ENCODE peak calls at places on chromosomes 3 and 15, in four cellular contexts. P, S, L and F are unnamed samples.

GRCh38 chr15:35115155-35115725 is 30.1 kb upstream of the NANOGP8 start:
- DNase-seq in L (no peak), P (no peak), S (no peak), F (no peak)

GRCh38 chr3:120435621-120436020 is 15.2 kb downstream of the FSTL1 start:
- DNase-seq in L (peak; percentile 50), P (no peak), S (no peak), F (no peak)

GRCh38 chr3:23576379-23576959 is 229.3 kb upstream of the UBE2E1 start:
- DNase-seq in L (no peak), P (no peak), S (no peak), F (no peak)

GRCh38 chr3:58965870-58966269 is 84.0 kb downstream of the CFAP20DC start:
- DNase-seq in P (no peak), L (no peak), S (no peak), F (no peak)

GRCh38 chr15:66288093-66288492 is 5.3 kb upstream of the DIS3L start:
- DNase-seq in L (no peak), S (no peak), P (no peak), F (no peak)

GRCh38 chr3:160401301-160402095 is 2.0 kb downstream of the SMC4 start:
- DNase-seq in P (no peak), L (no peak), S (no peak), F (peak; percentile 29)

GRCh38 chr3:31466016-31466415 is 66.7 kb upstream of the STT3B start:
- DNase-seq in S (no peak), L (no peak), P (no peak), F (no peak)

GRCh38 chr3:51819709-51820406 is 40.8 kb upstream of the IQCF6 start:
- DNase-seq in P (no peak), L (peak; percentile 15), S (no peak), F (no peak)

GRCh38 chr3:177451277-177451880 is 254.1 kb upstream of the TBL1XR1 start:
- DNase-seq in P (no peak), L (no peak), S (no peak), F (no peak)

GRCh38 chr3:28328188-28329151 is 20.1 kb upstream of the ZCWPW2 start:
- DNase-seq in L (no peak), S (no peak), P (no peak), F (no peak)

GRCh38 chr3:21621396-21621695 is 129.7 kb downstream of the ZNF385D start:
- DNase-seq in L (no peak), P (no peak), S (no peak), F (no peak)

GRCh38 chr15:77002954-77003912 is 8.3 kb downstream of the PSTPIP1 start:
- DNase-seq in P (peak; percentile 80), L (no peak), S (no peak), F (peak; percentile 53)

GRCh38 chr3:16272588-16272987 is 7.6 kb downstream of the OXNAD1 start:
- DNase-seq in S (no peak), P (no peak), L (no peak), F (no peak)

GRCh38 chr15:66294157-66294931 is 976 bp downstream of the DIS3L start:
- DNase-seq in L (no peak), P (no peak), S (no peak), F (no peak)

GRCh38 chr15:90561344-90562244 is 31.9 kb downstream of the CRTC3 start:
- DNase-seq in P (no peak), S (no peak), L (no peak), F (no peak)

GRCh38 chr15:73951044-73951561 is 24.8 kb downstream of the LOXL1 start:
- DNase-seq in L (no peak), P (peak; percentile 98), S (peak; percentile 63), F (peak; percentile 86)

GRCh38 chr3:122387709-122388108 is 3.7 kb downstream of the FAM162A start:
- DNase-seq in S (no peak), P (no peak), L (no peak), F (no peak)

GRCh38 chr15:99105516-99106341 is 849 bp downstream of the SYNM start:
- DNase-seq in P (peak; percentile 79), L (no peak), S (no peak), F (peak; percentile 33)

GRCh38 chr15:33124275-33124674 is 70.2 kb downstream of the FMN1 start:
- DNase-seq in S (no peak), L (no peak), P (no peak), F (no peak)

GRCh38 chr3:196287405-196288140 is at the start of gene PCYT1A:
- DNase-seq in L (peak; percentile 92), P (peak; percentile 95), S (peak; percentile 85), F (peak; percentile 91)

GRCh38 chr3:154144825-154145465 is 23.8 kb downstream of the ARHGEF26 start:
- DNase-seq in S (no peak), P (no peak), L (no peak), F (no peak)

GRCh38 chr15:97126556-97127233 is 796.2 kb downstream of the NR2F2 start:
- DNase-seq in P (no peak), S (no peak), L (no peak), F (no peak)

GRCh38 chr3:111072016-111072891 is 638 bp downstream of the NECTIN3 start:
- DNase-seq in S (no peak), P (peak; percentile 69), L (no peak), F (peak; percentile 48)

GRCh38 chr3:184042617-184043016 is 10.2 kb upstream of the HTR3C start:
- DNase-seq in L (no peak), S (no peak), P (no peak), F (no peak)

GRCh38 chr15:59266015-59266414 is 59.4 kb downstream of the LDHAL6B start:
- DNase-seq in P (no peak), S (no peak), L (no peak), F (no peak)

GRCh38 chr3:190811775-190812480 is 50.6 kb downstream of the GMNC start:
- DNase-seq in S (no peak), P (no peak), L (peak; percentile 67), F (no peak)

GRCh38 chr3:29721789-29722188 is 440.9 kb downstream of the RBMS3 start:
- DNase-seq in L (no peak), P (no peak), S (no peak), F (no peak)

GRCh38 chr3:149414557-149415231 is 37.2 kb upstream of the TM4SF1 start:
- DNase-seq in P (no peak), S (no peak), L (no peak), F (no peak)

GRCh38 chr3:3027976-3028567 is 82.1 kb downstream of the IL5RA start:
- DNase-seq in L (no peak), P (no peak), S (no peak), F (no peak)

GRCh38 chr3:189169728-189170127 is 2.0 kb upstream of the TPRG1 start:
- DNase-seq in P (no peak), S (no peak), L (no peak), F (no peak)

GRCh38 chr3:166243511-166243910 is 406.3 kb upstream of the BCHE start:
- DNase-seq in P (no peak), L (no peak), S (no peak), F (no peak)

GRCh38 chr15:68228143-68228970 is 1.2 kb downstream of the CLN6 start:
- DNase-seq in S (no peak), L (no peak), P (no peak), F (peak; percentile 19)

GRCh38 chr15:31471731-31472430 is 145.2 kb downstream of the KLF13 start:
- DNase-seq in S (no peak), P (no peak), L (no peak), F (no peak)

GRCh38 chr3:178083906-178084823 is 452.1 kb upstream of the KCNMB2 start:
- DNase-seq in L (peak; percentile 8), P (no peak), S (no peak), F (no peak)

GRCh38 chr15:77412972-77413371 is 6.9 kb downstream of the PEAK1 start:
- DNase-seq in S (no peak), P (no peak), L (no peak), F (no peak)

GRCh38 chr15:89118481-89118989 is 30.3 kb downstream of the ABHD2 start:
- DNase-seq in P (no peak), L (no peak), S (no peak), F (no peak)

GRCh38 chr15:99961011-99961441 is 227.8 kb upstream of the LYSMD4 start:
- DNase-seq in S (peak; percentile 40), L (peak; percentile 51), P (peak; percentile 39), F (no peak)

GRCh38 chr3:66394261-66395249 is 106.3 kb downstream of the LRIG1 start:
- DNase-seq in P (peak; percentile 58), L (no peak), S (no peak), F (no peak)

GRCh38 chr15:44068346-44068745 is 126.7 kb downstream of the FRMD5 start:
- DNase-seq in L (no peak), S (no peak), P (no peak), F (no peak)
- TF ChIP-seq POLR2AphosphoS5 in L (no peak), S (no peak), P (no peak), F (no peak)

GRCh38 chr3:48639944-48640606 is 4.8 kb upstream of the SLC26A6 start:
- DNase-seq in P (no peak), S (no peak), L (no peak), F (no peak)

GRCh38 chr3:48642605-48643004 is 7.3 kb upstream of the SLC26A6 start:
- DNase-seq in P (no peak), L (no peak), S (no peak), F (no peak)

GRCh38 chr3:48644898-48645760 is 9.9 kb upstream of the SLC26A6 start:
- DNase-seq in L (no peak), P (no peak), S (no peak), F (no peak)

GRCh38 chr3:48637305-48637704 is 2.0 kb upstream of the SLC26A6 start:
- DNase-seq in L (no peak), P (no peak), S (no peak), F (no peak)

GRCh38 chr3:48641396-48641795 is 6.1 kb upstream of the SLC26A6 start:
- DNase-seq in P (no peak), S (no peak), L (no peak), F (no peak)
- TF ChIP-seq POLR2AphosphoS5 in P (no peak), S (no peak), L (no peak), F (no peak)

GRCh38 chr3:194255252-194256039 is 95.7 kb downstream of the CPN2 start:
- DNase-seq in L (no peak), S (peak; percentile 53), P (peak; percentile 83), F (peak; percentile 48)
- TF ChIP-seq POLR2AphosphoS5 in L (no peak), S (no peak), P (no peak), F (peak; percentile 29)

GRCh38 chr3:50388021-50388719 is 28.8 kb upstream of the TMEM115 start:
- DNase-seq in S (no peak), L (no peak), P (no peak), F (no peak)

GRCh38 chr3:50390523-50391177 is 31.3 kb upstream of the TMEM115 start:
- DNase-seq in S (no peak), L (no peak), P (peak; percentile 70), F (peak; percentile 77)

GRCh38 chr3:50389368-50389767 is 30.0 kb upstream of the TMEM115 start:
- DNase-seq in S (no peak), P (no peak), L (no peak), F (no peak)

GRCh38 chr3:50385741-50386140 is 26.4 kb upstream of the TMEM115 start:
- DNase-seq in S (no peak), L (no peak), P (no peak), F (no peak)

DNA sequence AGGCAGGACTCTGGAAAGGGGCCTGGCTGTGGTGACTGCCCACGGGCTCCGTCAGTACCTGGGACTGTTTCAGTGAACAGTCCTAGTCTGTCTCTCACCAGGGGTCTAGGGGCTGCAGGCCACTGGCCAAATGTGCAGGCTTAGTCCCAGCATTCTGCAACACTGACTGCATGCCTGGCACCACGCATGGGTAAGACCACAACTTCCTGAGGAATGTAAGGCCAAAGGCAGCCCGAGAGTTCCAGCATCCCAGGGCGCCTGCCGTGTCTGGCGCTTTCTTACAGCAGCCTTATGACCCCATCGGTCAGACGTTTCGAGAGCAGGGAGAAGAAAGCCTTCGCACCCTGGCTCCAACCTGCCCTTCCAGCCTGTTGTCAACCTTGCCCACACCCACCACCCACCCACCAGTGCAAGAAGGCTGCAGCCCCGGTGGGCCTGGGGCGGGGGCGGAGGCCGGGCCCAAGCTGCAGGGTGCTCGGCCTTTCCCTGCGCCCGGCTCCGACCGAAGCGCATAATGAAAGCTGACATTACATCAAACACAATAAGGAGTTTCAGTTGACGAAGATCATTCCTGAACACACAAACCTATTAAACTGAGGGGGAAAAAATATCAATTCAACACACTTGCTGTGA is 29.5 kb upstream of the TMEM115 start:
- DNase-seq in P (no peak), L (no peak), S (no peak), F (no peak)
- TF ChIP-seq POLR2AphosphoS5 in P (no peak), L (no peak), S (no peak), F (no peak)